ENCODE peak calls at places on chromosome 7, in eight cellular contexts. P is epithelial cell of esophagus, Y is heart right ventricle, A is AG04450, H is prostate gland, K is fibroblast of lung, J is stomach, T is AG10803. C is an unnamed sample.
A peak's percentile ranks its signal among the peaks of the same experiment; 100 is the strongest.

GRCh38 chr7:84123903-84124573 is 70.6 kb downstream of the SEMA3A start:
- DNase-seq in P (no peak), Y (no peak), A (no peak), H (no peak), K (peak; percentile 85), J (no peak), T (peak; percentile 44), C (no peak)

GRCh38 chr7:16295558-16295957 is 125.8 kb downstream of the CRPPA start:
- DNase-seq in P (no peak), Y (no peak), A (no peak), H (no peak), K (peak; percentile 72), J (no peak), T (peak; percentile 23), C (no peak)

GRCh38 chr7:50822716-50823115 is 40.0 kb upstream of the GRB10 start:
- DNase-seq in P (no peak), Y (no peak), A (no peak), H (no peak), K (peak; percentile 87), J (no peak), T (peak; percentile 31), C (no peak)

GRCh38 chr7:12389089-12389700 is 14.5 kb downstream of the VWDE start:
- DNase-seq in P (peak; percentile 75), Y (no peak), A (peak; percentile 36), H (peak; percentile 9), K (peak; percentile 47), J (peak; percentile 32), T (peak; percentile 60), C (peak; percentile 69)

GRCh38 chr7:43756368-43757072 is 2.0 kb upstream of the BLVRA start:
- DNase-seq in P (peak; percentile 44), Y (no peak), A (peak; percentile 59), H (no peak), K (peak; percentile 84), J (no peak), T (peak; percentile 80), C (peak; percentile 72)

GRCh38 chr7:30920021-30920583 is 8.4 kb downstream of the AQP1 start:
- DNase-seq in P (peak; percentile 44), Y (no peak), A (no peak), H (no peak), K (peak; percentile 50), J (no peak), T (peak; percentile 38), C (no peak)

GRCh38 chr7:54336800-54337199 is 205.4 kb upstream of the VSTM2A start:
- DNase-seq in P (no peak), Y (no peak), A (no peak), H (no peak), K (no peak), J (no peak), T (no peak), C (no peak)

GRCh38 chr7:30765359-30765758 is 5.9 kb upstream of the MINDY4 start:
- DNase-seq in P (no peak), Y (no peak), A (no peak), H (no peak), K (no peak), J (no peak), T (no peak), C (no peak)

GRCh38 chr7:47418910-47419309 is 163.0 kb downstream of the TNS3 start:
- DNase-seq in P (peak; percentile 24), Y (no peak), A (peak; percentile 88), H (no peak), K (peak; percentile 96), J (no peak), T (peak; percentile 67), C (no peak)

GRCh38 chr7:88111136-88111748 is 108.6 kb downstream of the SRI start:
- DNase-seq in P (peak; percentile 45), Y (no peak), A (no peak), H (no peak), K (peak; percentile 46), J (no peak), T (peak; percentile 47), C (peak; percentile 63)

GRCh38 chr7:128937647-128938523 is at the start of gene IRF5:
- DNase-seq in P (peak; percentile 48), Y (peak; percentile 55), A (no peak), H (peak; percentile 49), K (no peak), J (peak; percentile 80), T (no peak), C (peak; percentile 84)

GRCh38 chr7:81111781-81112540 is 193.1 kb upstream of the SEMA3C start:
- DNase-seq in P (no peak), Y (no peak), A (peak; percentile 43), H (no peak), K (peak; percentile 89), J (no peak), T (peak; percentile 24), C (no peak)

GRCh38 chr7:127976056-127976455 is 55.2 kb downstream of the LRRC4 start:
- DNase-seq in P (peak; percentile 77), Y (no peak), A (no peak), H (no peak), K (peak; percentile 34), J (peak; percentile 75), T (no peak), C (no peak)

GRCh38 chr7:83827036-83827435 is 178.1 kb upstream of the SEMA3E start:
- DNase-seq in P (no peak), Y (no peak), A (no peak), H (no peak), K (no peak), J (no peak), T (no peak), C (no peak)

GRCh38 chr7:119545118-119545517 is 727.9 kb upstream of the KCND2 start:
- DNase-seq in P (peak; percentile 84), Y (no peak), A (peak; percentile 4), H (no peak), K (peak; percentile 83), J (no peak), T (no peak), C (no peak)

GRCh38 chr7:90958669-90959068 is 305.6 kb upstream of the FZD1 start:
- DNase-seq in P (no peak), Y (no peak), A (peak; percentile 18), H (no peak), K (peak; percentile 94), J (no peak), T (peak; percentile 92), C (no peak)

GRCh38 chr7:69934475-69934903 is 336.2 kb downstream of the AUTS2 start:
- DNase-seq in P (no peak), Y (no peak), A (no peak), H (peak; percentile 4), K (no peak), J (no peak), T (no peak), C (no peak)

GRCh38 chr7:106659963-106660861 is 746 bp downstream of the CCDC71L start:
- DNase-seq in P (peak; percentile 83), Y (peak; percentile 78), A (no peak), H (peak; percentile 55), K (peak; percentile 72), J (peak; percentile 79), T (peak; percentile 75), C (peak; percentile 94)

GRCh38 chr7:36387437-36388345 is 2.0 kb upstream of the ANLN start:
- DNase-seq in P (peak; percentile 86), Y (no peak), A (no peak), H (no peak), K (no peak), J (no peak), T (no peak), C (no peak)

GRCh38 chr7:33926535-33926934 is 21.2 kb downstream of the BMPER start:
- DNase-seq in P (no peak), Y (no peak), A (no peak), H (no peak), K (peak; percentile 60), J (no peak), T (peak; percentile 45), C (no peak)

GRCh38 chr7:26648429-26649015 is 215.9 kb downstream of the SKAP2 start:
- DNase-seq in P (peak; percentile 71), Y (no peak), A (no peak), H (no peak), K (peak; percentile 74), J (no peak), T (peak; percentile 65), C (no peak)

GRCh38 chr7:135685306-135686084 is 23.2 kb downstream of the STMP1 start:
- DNase-seq in P (peak; percentile 50), Y (no peak), A (no peak), H (no peak), K (peak; percentile 49), J (no peak), T (peak; percentile 51), C (no peak)

GRCh38 chr7:24049296-24049695 is 234.7 kb upstream of the NPY start:
- DNase-seq in P (no peak), Y (no peak), A (no peak), H (no peak), K (no peak), J (no peak), T (no peak), C (no peak)

GRCh38 chr7:17988858-17989257 is 38.8 kb downstream of the PRPS1L1 start:
- DNase-seq in P (no peak), Y (no peak), A (no peak), H (no peak), K (no peak), J (no peak), T (no peak), C (no peak)
- TF ChIP-seq CTCF in P (no peak), Y (no peak), A (no peak), H (no peak), K (no peak), J (no peak), T (no peak), C (no peak)

GRCh38 chr7:95608344-95609173 is 12.2 kb upstream of the PDK4 start:
- DNase-seq in P (peak; percentile 94), Y (peak; percentile 89), A (peak; percentile 82), H (peak; percentile 75), K (peak; percentile 82), J (peak; percentile 95), T (peak; percentile 98), C (peak; percentile 54)
- H3K4me3 ChIP-seq in P (no peak overlapping the region), Y (peak overlapping the region; percentile 41), A (peak overlapping the region; percentile 15), H (no peak overlapping the region), K (no peak overlapping the region), J (peak overlapping the region; percentile 18), T (peak overlapping the region; percentile 26), C (no peak overlapping the region)

DNA sequence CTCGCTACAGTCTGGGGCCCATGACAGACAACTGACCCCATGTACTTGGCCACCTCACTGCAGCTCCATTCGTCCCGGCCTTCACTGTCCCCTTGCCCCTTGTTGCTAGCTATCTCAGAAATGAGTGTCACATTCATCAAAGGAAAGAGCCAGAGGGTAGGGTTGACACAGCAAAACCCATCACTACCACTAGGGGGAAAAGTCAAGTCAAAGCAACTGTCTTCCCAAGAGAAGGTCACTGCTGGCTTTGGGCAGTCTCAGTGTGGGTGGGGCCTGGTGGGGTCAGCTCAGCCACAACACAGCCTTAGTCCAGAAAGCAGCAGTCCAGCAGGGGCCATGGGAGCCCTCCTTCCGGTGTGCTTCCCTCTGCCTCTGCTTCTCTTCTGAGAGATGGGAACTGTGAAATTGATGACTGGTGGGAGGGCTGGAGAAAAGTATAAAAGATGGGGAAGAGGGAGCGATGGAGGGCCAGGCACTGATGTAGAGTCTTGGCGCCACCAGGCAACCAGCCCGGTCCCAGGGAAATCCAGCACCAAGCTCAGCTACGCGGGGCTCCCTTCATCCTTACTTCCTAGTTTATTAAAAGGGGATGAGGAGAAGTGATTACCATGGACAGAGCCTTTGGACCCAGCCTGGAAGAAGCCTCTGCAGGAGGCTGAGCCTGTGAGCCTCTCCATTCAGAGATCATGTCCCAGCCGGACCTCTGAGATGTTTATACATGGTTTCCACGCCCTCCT is 58.0 kb downstream of the PLXNA4 start:
- DNase-seq in P (no peak), Y (no peak), A (no peak), H (no peak), K (no peak), J (no peak), T (no peak), C (peak; percentile 21)
- TF ChIP-seq CTCF in P (peak; percentile 13), Y (peak; percentile 20), A (peak; percentile 26), H (no peak), K (no peak), J (no peak), T (peak; percentile 43), C (peak; percentile 53)

GRCh38 chr7:120916538-120916937 is 34.0 kb upstream of the ING3 start:
- DNase-seq in P (no peak), Y (no peak), A (no peak), H (no peak), K (no peak), J (no peak), T (no peak), C (no peak)
- H3K4me3 ChIP-seq in P (no peak overlapping the region), Y (no peak overlapping the region), A (no peak overlapping the region), H (no peak overlapping the region), K (no peak overlapping the region), J (no peak overlapping the region), T (no peak overlapping the region), C (no peak overlapping the region)

C was measured in GM12865.